ENCODE peak calls at places on chromosomes 16 and 17, in eight cellular contexts. Q is left ventricle myocardium inferior, I is cardiac fibroblast, X is HFF-Myc, J is neural crest cell, S is heart right ventricle, K is HL-60, P is GM12865. D is an unnamed sample.

GRCh38 chr16:11403534-11403795 is 58.2 kb downstream of the RMI2 start:
- DNase-seq in Q (no peak), I (no peak), X (no peak), J (no peak), S (no peak), K (no peak), P (no peak), D (peak)

GRCh38 chr17:62765351-62765750 is 42.8 kb downstream of the MARCHF10 start:
- DNase-seq in Q (no peak), I (no peak), X (no peak), J (no peak), S (no peak), K (no peak), P (no peak), D (no peak)

GRCh38 chr16:56013962-56014552 is 138.9 kb upstream of the CES5A start:
- DNase-seq in Q (peak), I (peak), X (peak), J (peak), S (peak), K (peak), P (peak), D (no peak)

GRCh38 chr17:42183741-42184711 is 1.2 kb downstream of the HCRT start:
- DNase-seq in Q (peak), I (peak), X (no peak), J (peak), S (peak), K (peak), P (peak), D (peak)

GRCh38 chr17:20010099-20010863 is 1.1 kb downstream of the SPECC1 start:
- DNase-seq in Q (peak), I (peak), X (no peak), J (peak), S (peak), K (no peak), P (peak), D (peak)

GRCh38 chr17:62017912-62018311 is 47.2 kb downstream of the MED13 start:
- DNase-seq in Q (no peak), I (peak), X (no peak), J (no peak), S (no peak), K (no peak), P (no peak), D (no peak)

GRCh38 chr16:12386076-12386641 is 409.6 kb downstream of the SNX29 start:
- DNase-seq in Q (no peak), I (no peak), X (no peak), J (no peak), S (no peak), K (no peak), P (no peak), D (no peak)

GRCh38 chr17:77778636-77779524 is 179.6 kb upstream of the TNRC6C start:
- DNase-seq in Q (peak), I (peak), X (no peak), J (no peak), S (peak), K (no peak), P (no peak), D (no peak)

GRCh38 chr17:65896889-65897288 is 295.0 kb downstream of the CEP112 start:
- DNase-seq in Q (no peak), I (no peak), X (no peak), J (no peak), S (no peak), K (no peak), P (no peak), D (no peak)

GRCh38 chr16:85757341-85757822 is 6.5 kb upstream of the C16orf74 start:
- DNase-seq in Q (no peak), I (no peak), X (peak), J (no peak), S (no peak), K (no peak), P (peak), D (no peak)

GRCh38 chr17:45224671-45225050 is 3.0 kb downstream of the FMNL1 start:
- DNase-seq in Q (no peak), I (no peak), X (no peak), J (no peak), S (no peak), K (no peak), P (peak), D (no peak)

GRCh38 chr16:80084614-80085013 is 456.2 kb upstream of the DYNLRB2 start:
- DNase-seq in Q (peak), I (peak), X (no peak), J (peak), S (peak), K (no peak), P (peak), D (no peak)

GRCh38 chr17:83046759-83047478 is 32.5 kb upstream of the METRNL start:
- DNase-seq in Q (no peak), I (no peak), X (no peak), J (no peak), S (no peak), K (peak), P (no peak), D (no peak)

GRCh38 chr17:33927732-33928133 is 327.4 kb upstream of the CCL2 start:
- DNase-seq in Q (no peak), I (no peak), X (no peak), J (no peak), S (no peak), K (no peak), P (peak), D (no peak)
- TF ChIP-seq CTCF in Q (peak), I (no peak), X (no peak), J (no peak), S (peak), K (no peak), P (peak), D (no peak)

DNA sequence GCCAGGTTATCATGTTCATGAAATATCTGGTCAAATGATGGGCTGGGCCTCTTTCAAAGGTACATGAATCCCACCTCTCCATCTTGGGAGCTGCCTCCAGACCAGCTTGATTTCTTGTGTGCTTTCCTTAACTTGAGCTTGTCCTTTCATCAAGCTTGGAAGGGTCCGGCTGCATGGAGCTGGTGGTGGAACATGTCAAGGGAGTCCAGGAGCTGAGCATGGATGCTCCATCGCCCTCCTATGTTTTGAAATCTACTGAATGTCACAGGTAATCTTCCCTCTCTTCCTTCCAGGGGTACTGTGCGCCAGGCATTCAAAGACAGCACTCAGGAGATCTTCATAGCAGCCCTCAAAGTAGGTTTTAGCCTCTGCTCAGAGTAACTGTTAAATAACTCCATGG is 105.8 kb downstream of the N4BP1 start:
- DNase-seq in Q (no peak), I (no peak), X (no peak), J (no peak), S (no peak), K (no peak), P (no peak), D (no peak)
- TF ChIP-seq CTCF in Q (no peak), I (no peak), X (no peak), J (no peak), S (no peak), K (no peak), P (no peak), D (no peak)

DNA sequence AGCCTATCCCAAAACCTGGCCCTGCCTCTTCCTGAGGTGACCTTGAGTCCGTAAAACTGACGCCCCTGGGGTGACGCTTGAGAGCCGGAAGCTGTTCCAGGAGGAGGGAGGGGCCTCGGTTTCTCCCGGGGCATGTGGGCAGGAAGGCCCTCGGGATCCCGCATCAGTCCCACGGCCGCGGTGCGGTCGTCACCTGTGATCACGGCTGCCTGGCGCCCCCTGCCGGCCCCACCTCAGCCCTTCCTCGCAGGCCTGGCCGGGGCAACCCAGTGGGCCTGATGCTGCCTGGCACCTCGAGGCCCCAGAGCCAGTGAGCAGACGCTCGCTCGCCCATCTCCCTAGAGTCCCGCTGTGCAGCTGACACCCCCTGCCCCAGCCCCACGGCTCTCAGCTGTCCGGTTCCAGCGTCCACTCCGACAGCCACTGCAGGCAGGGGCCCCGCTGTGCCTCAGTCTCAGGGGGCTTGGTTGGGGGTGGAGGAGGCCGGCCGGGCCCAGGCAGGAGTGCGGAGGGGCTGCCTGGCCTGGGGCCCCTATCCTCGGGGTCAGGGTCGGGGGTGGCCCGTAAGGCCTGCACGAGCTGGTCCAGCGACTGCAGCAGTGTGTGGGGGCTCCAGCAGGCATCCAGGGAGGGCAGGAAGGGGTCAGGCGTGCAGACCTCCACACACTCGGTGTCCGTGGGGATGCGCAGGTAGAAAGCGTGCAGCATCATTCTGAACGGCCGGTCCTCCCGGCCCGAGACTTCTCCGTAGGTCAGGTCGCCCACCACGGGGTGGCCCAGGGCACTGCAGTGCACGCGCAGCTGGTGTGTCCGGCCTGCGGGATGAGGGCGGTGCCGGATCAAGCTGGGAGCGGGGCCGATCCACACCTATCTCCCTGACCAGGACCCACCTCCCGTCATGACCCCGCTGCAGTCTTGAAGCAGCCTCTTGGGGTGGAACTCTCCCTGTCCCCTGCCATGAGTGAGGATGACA is 2.3 kb downstream of the RPUSD1 start:
- DNase-seq in Q (peak), I (peak), X (no peak), J (peak), S (peak), K (no peak), P (peak), D (peak)
- TF ChIP-seq CTCF in Q (peak), I (peak), X (peak), J (peak), S (peak), K (peak), P (peak), D (peak)

GRCh38 chr17:72587773-72588511 is 467.1 kb downstream of the SOX9 start:
- DNase-seq in Q (no peak), I (peak), X (no peak), J (no peak), S (no peak), K (no peak), P (peak), D (no peak)
- TF ChIP-seq CTCF in Q (no peak), I (no peak), X (no peak), J (peak), S (no peak), K (no peak), P (no peak), D (no peak)

GRCh38 chr16:3017806-3018506 is at the start of gene CLDN6:
- DNase-seq in Q (no peak), I (no peak), X (no peak), J (peak), S (no peak), K (no peak), P (no peak), D (peak)
- TF ChIP-seq CTCF in Q (no peak), I (peak), X (peak), J (peak), S (peak), K (no peak), P (peak), D (peak)

GRCh38 chr17:16915752-16916556 is 56.0 kb downstream of the TNFRSF13B start:
- DNase-seq in Q (peak), I (peak), X (no peak), J (peak), S (no peak), K (no peak), P (peak), D (peak)
- TF ChIP-seq CTCF in Q (peak), I (peak), X (peak), J (peak), S (peak), K (no peak), P (peak), D (peak)

GRCh38 chr17:74358696-74359095 is 3.0 kb downstream of the BTBD17 start:
- DNase-seq in Q (no peak), I (no peak), X (no peak), J (no peak), S (no peak), K (no peak), P (no peak), D (no peak)

GRCh38 chr17:74361613-74362391 is at the start of gene BTBD17:
- DNase-seq in Q (peak), I (peak), X (no peak), J (peak), S (peak), K (no peak), P (peak), D (peak)

GRCh38 chr17:74359916-74360315 is 1.8 kb downstream of the BTBD17 start:
- DNase-seq in Q (no peak), I (no peak), X (no peak), J (no peak), S (no peak), K (no peak), P (no peak), D (no peak)

GRCh38 chr17:74362811-74363498 is 1.3 kb upstream of the BTBD17 start:
- DNase-seq in Q (no peak), I (no peak), X (no peak), J (no peak), S (no peak), K (no peak), P (no peak), D (no peak)

DNA sequence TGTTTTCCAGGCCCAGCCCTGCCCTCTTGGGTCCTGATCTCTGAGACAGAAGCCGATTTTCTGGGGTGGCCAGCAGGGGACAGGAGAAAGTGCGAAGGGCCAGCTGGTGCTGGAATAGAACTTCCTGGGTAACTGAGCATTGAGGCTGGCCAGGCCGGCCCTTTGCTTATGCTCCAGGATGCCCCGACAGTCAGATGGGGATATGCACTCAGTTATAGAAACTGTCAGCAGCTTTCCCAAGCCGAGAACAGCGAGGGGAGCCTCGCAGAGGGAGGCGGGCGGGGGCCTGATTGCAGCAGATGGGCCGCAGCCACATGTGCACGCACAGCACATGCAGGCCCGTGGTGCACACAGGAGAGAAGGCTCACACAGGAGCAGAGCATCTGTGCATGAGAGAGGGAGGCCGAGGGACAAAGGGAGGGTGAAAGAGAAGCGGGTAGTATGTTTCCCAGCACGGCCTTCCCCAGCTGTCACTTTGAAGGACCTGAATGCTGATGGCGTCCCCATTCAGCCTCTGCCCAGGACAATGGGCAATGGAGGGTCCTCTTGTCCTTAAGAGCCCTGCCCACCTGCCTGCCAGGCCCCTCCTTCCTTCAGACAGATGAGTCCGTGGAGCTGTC is 565 bp downstream of the BTBD17 start:
- DNase-seq in Q (no peak), I (no peak), X (no peak), J (no peak), S (no peak), K (no peak), P (no peak), D (peak)
- TF ChIP-seq CTCF in Q (no peak), I (no peak), X (no peak), J (no peak), S (no peak), K (no peak), P (no peak), D (no peak)

GRCh38 chr16:59410451-59410850 is 676.3 kb upstream of the GOT2 start:
- DNase-seq in Q (no peak), I (no peak), X (no peak), J (no peak), S (no peak), K (no peak), P (no peak), D (no peak)

DNA sequence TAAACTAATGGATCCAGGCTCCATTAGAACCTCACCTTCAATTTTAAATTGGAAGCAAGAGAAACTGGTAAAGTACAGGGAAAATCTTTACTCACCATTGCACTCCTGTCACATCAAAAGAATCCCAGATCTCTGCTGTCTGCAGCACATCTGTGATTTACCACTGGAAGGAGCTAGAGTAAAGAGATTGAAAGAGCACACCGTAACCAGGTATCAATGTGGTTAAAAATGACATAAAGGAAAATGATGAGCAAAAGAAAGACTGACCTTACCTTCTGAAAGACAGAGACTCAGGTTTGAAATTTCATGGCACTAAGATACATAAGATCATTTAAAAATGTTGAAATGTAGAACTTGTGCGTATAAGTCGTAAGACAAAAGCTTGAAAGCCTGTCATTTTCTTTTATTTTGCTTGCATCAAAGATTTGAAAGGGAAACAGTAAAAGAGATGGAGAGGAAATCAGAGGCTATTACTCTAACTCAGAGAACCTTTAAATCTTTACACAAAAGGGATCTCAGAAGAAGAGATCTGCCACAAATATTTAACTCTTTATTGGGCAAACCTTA is 678.2 kb upstream of the GOT2 start:
- DNase-seq in Q (no peak), I (no peak), X (no peak), J (no peak), S (no peak), K (no peak), P (no peak), D (no peak)
- TF ChIP-seq CTCF in Q (peak), I (peak), X (peak), J (peak), S (peak), K (no peak), P (no peak), D (no peak)

GRCh38 chr17:80961516-80961915 is 30.1 kb upstream of the CHMP6 start:
- DNase-seq in Q (no peak), I (no peak), X (no peak), J (no peak), S (no peak), K (no peak), P (no peak), D (no peak)

GRCh38 chr17:80957461-80957941 is 34.1 kb upstream of the CHMP6 start:
- DNase-seq in Q (no peak), I (no peak), X (no peak), J (no peak), S (no peak), K (no peak), P (no peak), D (peak)

GRCh38 chr17:80960037-80960796 is 31.4 kb upstream of the CHMP6 start:
- DNase-seq in Q (no peak), I (no peak), X (no peak), J (no peak), S (no peak), K (no peak), P (no peak), D (no peak)

GRCh38 chr17:80960797-80961452 is 30.7 kb upstream of the CHMP6 start:
- DNase-seq in Q (no peak), I (no peak), X (no peak), J (no peak), S (no peak), K (no peak), P (no peak), D (no peak)

DNA sequence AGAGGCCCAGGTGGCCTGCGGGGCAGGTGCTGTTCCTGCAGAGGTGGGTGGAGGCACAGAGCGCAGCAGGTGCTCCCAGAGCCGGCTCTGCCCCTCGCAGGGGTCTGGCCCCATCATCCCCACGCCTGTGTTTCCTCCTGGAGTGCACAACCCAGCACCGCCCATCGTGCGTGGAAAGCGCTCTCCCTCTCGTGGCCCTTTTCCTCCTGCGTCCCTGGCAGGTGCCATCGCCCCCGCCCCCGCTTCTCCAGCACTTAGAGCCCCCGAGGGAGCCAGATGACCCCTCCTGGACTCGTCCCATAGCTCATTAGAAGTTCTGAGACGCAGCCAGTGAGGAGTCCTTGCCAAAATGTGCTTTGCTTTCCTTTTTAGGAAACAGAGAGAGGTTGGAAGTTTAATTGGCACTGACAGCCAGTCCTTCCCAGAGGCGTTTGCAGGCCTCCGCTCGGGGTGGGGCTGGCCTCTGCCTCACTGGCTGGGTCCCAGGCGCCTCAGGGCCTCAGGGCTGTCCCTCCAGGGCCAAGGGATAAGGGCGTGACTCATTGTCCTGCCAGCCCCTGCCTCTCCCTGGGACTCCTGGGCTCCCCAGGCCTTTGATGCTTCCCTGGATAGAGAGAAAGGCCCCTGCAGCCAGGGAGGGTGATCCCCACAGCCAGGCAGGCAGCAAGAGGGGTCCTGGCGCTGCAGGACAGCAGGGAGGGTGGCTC is 32.2 kb upstream of the CHMP6 start:
- DNase-seq in Q (peak), I (peak), X (peak), J (no peak), S (peak), K (no peak), P (no peak), D (peak)
- TF ChIP-seq CTCF in Q (no peak), I (no peak), X (no peak), J (no peak), S (no peak), K (no peak), P (no peak), D (no peak)

D was measured in glutamatergic neuron.